ENCODE peak calls at places on chromosomes 6 and 20, in nine cellular contexts. U is tibial artery, S is testis, L is Peyer's patch, M is B cell, Q is neural crest cell, W is breast epithelium, K is sigmoid colon, Z is Panc1. D is an unnamed sample.

GRCh38 chr20:25209911-25210310 is 14.4 kb downstream of the ENTPD6 start:
- DNase-seq in U (no peak), S (no peak), L (no peak), M (no peak), Q (no peak), W (no peak), K (no peak), Z (no peak), D (no peak)

GRCh38 chr20:38825901-38826625 is 20.6 kb downstream of the PPP1R16B start:
- DNase-seq in U (no peak), S (no peak), L (no peak), M (no peak), Q (no peak), W (no peak), K (no peak), Z (no peak), D (no peak)

GRCh38 chr6:21142716-21143115 is 450.8 kb upstream of the SOX4 start:
- DNase-seq in U (no peak), S (no peak), L (no peak), M (no peak), Q (no peak), W (no peak), K (no peak), Z (no peak), D (no peak)

GRCh38 chr6:144090384-144090783 is 5.0 kb downstream of the SF3B5 start:
- DNase-seq in U (no peak), S (no peak), L (no peak), M (no peak), Q (no peak), W (no peak), K (no peak), Z (no peak), D (no peak)

GRCh38 chr6:82843291-82843885 is 222.3 kb downstream of the UBE3D start:
- DNase-seq in U (no peak), S (no peak), L (no peak), M (no peak), Q (no peak), W (no peak), K (no peak), Z (no peak), D (no peak)

GRCh38 chr6:113734886-113735481 is 122.2 kb upstream of the MARCKS start:
- DNase-seq in U (no peak), S (no peak), L (no peak), M (no peak), Q (no peak), W (no peak), K (no peak), Z (no peak), D (no peak)

GRCh38 chr20:1185781-1186334 is 1.1 kb upstream of the TMEM74B start:
- DNase-seq in U (no peak), S (peak), L (peak), M (peak), Q (peak), W (no peak), K (no peak), Z (no peak), D (peak)

GRCh38 chr20:25452333-25452732 is 44.9 kb downstream of the GINS1 start:
- DNase-seq in U (no peak), S (no peak), L (no peak), M (no peak), Q (no peak), W (no peak), K (no peak), Z (no peak), D (no peak)

GRCh38 chr6:161194374-161194773 is 79.5 kb downstream of the AGPAT4 start:
- DNase-seq in U (no peak), S (no peak), L (no peak), M (no peak), Q (no peak), W (no peak), K (no peak), Z (no peak), D (no peak)

GRCh38 chr6:168388641-168389633 is 52.0 kb upstream of the SMOC2 start:
- DNase-seq in U (peak), S (no peak), L (peak), M (no peak), Q (no peak), W (peak), K (no peak), Z (no peak), D (no peak)
- TF ChIP-seq CTCF in U (no peak), S (no peak), L (no peak), M (no peak), Q (no peak), W (no peak), K (no peak), Z (no peak), D (no peak)

GRCh38 chr20:50152394-50153152 is 950 bp downstream of the PEDS1 start:
- DNase-seq in U (no peak), S (no peak), L (no peak), M (no peak), Q (no peak), W (no peak), K (no peak), Z (no peak), D (no peak)
- TF ChIP-seq CTCF in U (no peak), S (no peak), L (no peak), M (no peak), Q (no peak), W (no peak), K (no peak), Z (no peak), D (peak)

GRCh38 chr6:81696505-81696904 is 56.0 kb downstream of the TENT5A start:
- DNase-seq in U (no peak), S (no peak), L (no peak), M (no peak), Q (no peak), W (no peak), K (no peak), Z (no peak), D (no peak)
- TF ChIP-seq CTCF in U (no peak), S (no peak), L (no peak), M (no peak), Q (no peak), W (no peak), K (no peak), Z (no peak), D (no peak)

GRCh38 chr6:151370509-151371078 is 20.8 kb downstream of the ZBTB2 start:
- DNase-seq in U (no peak), S (no peak), L (no peak), M (no peak), Q (no peak), W (no peak), K (no peak), Z (no peak), D (no peak)
- TF ChIP-seq CTCF in U (no peak), S (no peak), L (no peak), M (no peak), Q (peak), W (no peak), K (no peak), Z (peak), D (no peak)

GRCh38 chr6:2871102-2871501 is 29.4 kb upstream of the SERPINB1 start:
- DNase-seq in U (no peak), S (no peak), L (no peak), M (no peak), Q (no peak), W (no peak), K (no peak), Z (no peak), D (no peak)

GRCh38 chr6:2868637-2869379 is 27.1 kb upstream of the SERPINB1 start:
- DNase-seq in U (no peak), S (no peak), L (no peak), M (no peak), Q (no peak), W (no peak), K (no peak), Z (no peak), D (no peak)

GRCh38 chr6:2871922-2872321 is 30.3 kb upstream of the SERPINB1 start:
- DNase-seq in U (no peak), S (no peak), L (no peak), M (no peak), Q (no peak), W (no peak), K (no peak), Z (no peak), D (no peak)

GRCh38 chr6:2872417-2873358 is 30.4 kb downstream of the SERPINB9 start:
- DNase-seq in U (no peak), S (peak), L (no peak), M (no peak), Q (no peak), W (no peak), K (no peak), Z (no peak), D (no peak)

DNA sequence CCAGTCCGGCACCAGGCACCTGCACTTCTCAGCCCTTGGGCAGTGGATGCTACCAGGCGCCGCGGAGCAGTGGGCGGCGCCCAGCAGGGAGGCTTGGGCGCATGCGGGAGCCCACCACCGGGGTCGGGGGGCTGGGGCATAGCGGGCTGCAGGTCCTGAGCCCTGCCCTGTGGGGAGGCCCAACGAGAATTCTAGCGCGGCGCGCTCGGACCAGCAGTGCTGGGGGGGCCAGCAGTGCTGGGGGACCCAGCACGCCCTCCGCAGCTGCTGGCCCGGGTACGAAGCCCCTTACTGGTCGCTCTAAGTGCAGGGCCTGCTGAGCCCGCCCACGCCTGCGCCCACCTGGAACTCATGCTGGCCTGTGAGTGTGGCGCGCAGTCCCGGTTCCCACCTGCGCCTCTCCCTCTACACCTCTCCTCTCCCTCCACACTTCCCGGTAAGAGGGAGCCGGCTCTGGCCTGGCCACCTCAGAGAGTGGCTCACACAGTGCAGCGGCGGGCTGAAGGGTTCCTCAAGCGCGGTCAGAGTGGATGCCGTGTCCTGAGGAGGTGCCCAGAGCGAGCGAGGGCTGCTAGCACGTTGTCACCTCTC is 28.5 kb upstream of the SERPINB1 start:
- DNase-seq in U (no peak), S (no peak), L (no peak), M (no peak), Q (no peak), W (no peak), K (no peak), Z (no peak), D (no peak)
- TF ChIP-seq CTCF in U (no peak), S (no peak), L (no peak), M (no peak), Q (no peak), W (no peak), K (no peak), Z (no peak), D (no peak)